ENCODE peak calls at places on chromosomes 13 and 19, in seven cellular contexts. B is fibroblast of pulmonary artery, W is upper lobe of right lung, H is ascending aorta, Q is HepG2, E is ovary, X is Calu3. V is an unnamed sample.
A peak's percentile ranks its signal among the peaks of the same experiment; 100 is the strongest.

GRCh38 chr13:23715092-23715761 is 145.0 kb downstream of the TNFRSF19 start:
- DNase-seq in B (no peak), W (no peak), H (no peak), Q (peak; percentile 28), E (no peak), X (no peak), V (no peak)

GRCh38 chr13:42751693-42752092 is 29.7 kb upstream of the FAM216B start:
- DNase-seq in B (no peak), W (no peak), H (no peak), Q (no peak), E (no peak), X (no peak), V (no peak)

GRCh38 chr19:38658462-38659306 is 11.2 kb downstream of the ACTN4 start:
- DNase-seq in B (peak; percentile 100), W (no peak), H (peak; percentile 87), Q (peak; percentile 95), E (peak; percentile 62), X (peak; percentile 84), V (peak; percentile 98)

GRCh38 chr19:22503524-22503923 is 81.4 kb upstream of the ZNF98 start:
- DNase-seq in B (no peak), W (peak; percentile 10), H (no peak), Q (no peak), E (no peak), X (no peak), V (no peak)

GRCh38 chr13:42548731-42549554 is 25.0 kb upstream of the TNFSF11 start:
- DNase-seq in B (peak; percentile 45), W (no peak), H (peak; percentile 66), Q (no peak), E (no peak), X (no peak), V (no peak)

GRCh38 chr19:30516586-30516985 is 144.4 kb downstream of the ZNF536 start:
- DNase-seq in B (no peak), W (no peak), H (no peak), Q (no peak), E (no peak), X (no peak), V (no peak)

GRCh38 chr19:43524922-43525835 is 1.8 kb downstream of the ETHE1 start:
- DNase-seq in B (peak; percentile 64), W (peak; percentile 85), H (peak; percentile 74), Q (peak; percentile 87), E (peak; percentile 38), X (peak; percentile 83), V (peak; percentile 80)

GRCh38 chr13:24107955-24108614 is 52.4 kb upstream of the SPATA13 start:
- DNase-seq in B (no peak), W (peak; percentile 17), H (no peak), Q (no peak), E (no peak), X (no peak), V (no peak)

GRCh38 chr13:21526707-21527454 is 67.8 kb upstream of the ZDHHC20 start:
- DNase-seq in B (no peak), W (no peak), H (no peak), Q (peak; percentile 89), E (no peak), X (no peak), V (no peak)

GRCh38 chr13:50909605-50910482 is at the start of gene RNASEH2B:
- DNase-seq in B (peak; percentile 62), W (peak; percentile 90), H (peak; percentile 78), Q (peak; percentile 58), E (peak; percentile 61), X (peak; percentile 73), V (peak; percentile 71)

GRCh38 chr13:44648392-44649117 is 72.4 kb upstream of the TSC22D1 start:
- DNase-seq in B (peak; percentile 31), W (no peak), H (no peak), Q (peak; percentile 45), E (no peak), X (no peak), V (no peak)
- TF ChIP-seq CTCF in B (peak; percentile 41), W (peak; percentile 38), H (no peak), Q (peak; percentile 41), E (no peak), X (peak; percentile 23), V (peak; percentile 42)

GRCh38 chr19:48418317-48419064 is 25.0 kb downstream of the GRIN2D start:
- DNase-seq in B (no peak), W (no peak), H (no peak), Q (no peak), E (no peak), X (no peak), V (no peak)
- TF ChIP-seq CTCF in B (no peak), W (no peak), H (no peak), Q (no peak), E (no peak), X (no peak), V (no peak)

GRCh38 chr19:48194041-48194871 is 23.8 kb downstream of the ZSWIM9 start:
- DNase-seq in B (peak; percentile 28), W (no peak), H (peak; percentile 60), Q (peak; percentile 18), E (no peak), X (peak; percentile 20), V (no peak)
- TF ChIP-seq CTCF in B (peak; percentile 53), W (peak; percentile 41), H (peak; percentile 42), Q (peak; percentile 60), E (no peak), X (peak; percentile 60), V (peak; percentile 65)

DNA sequence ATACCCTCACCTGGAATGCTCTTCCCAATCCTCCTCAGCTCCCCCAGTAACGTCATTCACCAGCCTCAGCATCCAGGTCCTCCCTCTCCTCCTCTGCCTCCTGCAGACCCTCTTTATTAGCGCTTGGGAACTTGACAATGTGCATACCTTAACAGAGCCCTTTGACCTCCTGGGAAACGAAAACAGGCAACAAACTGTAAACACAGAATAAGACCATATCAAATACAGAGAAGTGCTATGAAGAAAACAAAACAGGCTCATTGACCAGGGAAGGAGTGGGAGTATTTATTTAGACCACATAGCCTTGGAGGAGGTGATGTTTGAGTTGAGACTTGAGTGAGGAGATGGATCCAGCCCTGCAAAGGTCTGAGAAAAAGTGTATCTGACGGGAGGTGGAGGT is 107.9 kb upstream of the SLC7A1 start:
- DNase-seq in B (no peak), W (no peak), H (no peak), Q (no peak), E (no peak), X (no peak), V (no peak)
- TF ChIP-seq CTCF in B (no peak), W (no peak), H (no peak), Q (no peak), E (no peak), X (no peak), V (no peak)

GRCh38 chr13:72638059-72638815 is 89.2 kb downstream of the MZT1 start:
- DNase-seq in B (no peak), W (no peak), H (no peak), Q (no peak), E (no peak), X (no peak), V (no peak)

GRCh38 chr13:72648513-72649065 is 78.8 kb downstream of the MZT1 start:
- DNase-seq in B (no peak), W (no peak), H (no peak), Q (no peak), E (no peak), X (no peak), V (no peak)

GRCh38 chr13:72645521-72645920 is 81.9 kb downstream of the MZT1 start:
- DNase-seq in B (no peak), W (no peak), H (no peak), Q (no peak), E (no peak), X (no peak), V (no peak)

GRCh38 chr13:72639377-72639776 is 88.1 kb downstream of the MZT1 start:
- DNase-seq in B (no peak), W (no peak), H (no peak), Q (no peak), E (no peak), X (no peak), V (no peak)

DNA sequence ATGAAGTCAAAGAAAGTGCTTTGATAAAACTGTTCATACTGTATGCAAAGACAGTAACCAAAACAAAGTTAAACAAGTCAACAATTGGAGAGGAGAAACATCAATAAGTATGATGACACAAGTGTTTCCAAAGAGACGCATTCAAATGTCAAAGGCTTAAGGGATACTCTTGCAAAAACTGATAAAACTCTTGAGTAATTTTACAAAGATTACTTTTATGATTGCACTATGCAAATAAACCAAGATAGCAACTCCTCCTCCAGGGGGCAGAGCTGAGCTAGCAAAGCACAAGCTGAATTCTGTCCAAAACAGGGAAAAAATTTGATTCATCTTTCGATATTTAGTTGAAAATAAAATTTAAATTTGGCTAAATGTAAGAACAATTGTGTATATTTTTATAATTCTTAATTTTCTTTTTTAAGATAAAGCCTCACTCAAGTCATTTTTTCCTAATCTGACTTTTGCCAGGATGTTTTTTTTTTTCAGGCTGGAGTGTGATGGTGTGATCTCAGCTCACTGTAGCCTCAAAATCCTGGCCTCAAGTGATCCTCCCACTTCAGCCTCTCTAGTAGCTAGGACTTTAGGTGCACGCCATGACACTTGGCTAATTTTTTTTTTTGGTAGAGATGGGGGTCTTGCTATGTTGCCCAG is 84.0 kb downstream of the MZT1 start:
- DNase-seq in B (peak; percentile 70), W (no peak), H (no peak), Q (peak; percentile 41), E (no peak), X (peak; percentile 35), V (peak; percentile 29)
- TF ChIP-seq CTCF in B (peak; percentile 92), W (peak; percentile 73), H (peak; percentile 24), Q (peak; percentile 26), E (no peak), X (no peak), V (peak; percentile 71)

DNA sequence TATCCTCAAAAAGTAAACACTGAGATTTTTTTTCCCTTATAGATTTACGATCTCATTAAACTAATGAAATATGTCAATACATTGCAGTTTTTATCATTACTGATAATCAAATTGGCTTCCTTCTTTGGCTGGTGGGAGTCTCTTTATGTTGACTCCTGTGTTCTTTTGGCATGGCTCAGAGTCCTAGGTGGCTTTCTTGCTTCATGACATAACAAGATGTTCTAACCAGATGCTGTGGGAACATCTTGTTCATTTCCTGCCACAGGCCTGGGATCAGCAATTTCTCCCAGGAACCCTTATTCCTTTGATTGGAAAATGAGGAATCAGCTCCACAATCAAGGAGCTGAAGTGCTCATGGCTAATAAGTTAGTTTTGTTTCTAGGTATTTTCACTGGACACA is 13.2 kb upstream of the CYP4F22 start:
- DNase-seq in B (no peak), W (no peak), H (no peak), Q (no peak), E (no peak), X (no peak), V (no peak)
- TF ChIP-seq CTCF in B (no peak), W (no peak), H (no peak), Q (no peak), E (no peak), X (no peak), V (no peak)

DNA sequence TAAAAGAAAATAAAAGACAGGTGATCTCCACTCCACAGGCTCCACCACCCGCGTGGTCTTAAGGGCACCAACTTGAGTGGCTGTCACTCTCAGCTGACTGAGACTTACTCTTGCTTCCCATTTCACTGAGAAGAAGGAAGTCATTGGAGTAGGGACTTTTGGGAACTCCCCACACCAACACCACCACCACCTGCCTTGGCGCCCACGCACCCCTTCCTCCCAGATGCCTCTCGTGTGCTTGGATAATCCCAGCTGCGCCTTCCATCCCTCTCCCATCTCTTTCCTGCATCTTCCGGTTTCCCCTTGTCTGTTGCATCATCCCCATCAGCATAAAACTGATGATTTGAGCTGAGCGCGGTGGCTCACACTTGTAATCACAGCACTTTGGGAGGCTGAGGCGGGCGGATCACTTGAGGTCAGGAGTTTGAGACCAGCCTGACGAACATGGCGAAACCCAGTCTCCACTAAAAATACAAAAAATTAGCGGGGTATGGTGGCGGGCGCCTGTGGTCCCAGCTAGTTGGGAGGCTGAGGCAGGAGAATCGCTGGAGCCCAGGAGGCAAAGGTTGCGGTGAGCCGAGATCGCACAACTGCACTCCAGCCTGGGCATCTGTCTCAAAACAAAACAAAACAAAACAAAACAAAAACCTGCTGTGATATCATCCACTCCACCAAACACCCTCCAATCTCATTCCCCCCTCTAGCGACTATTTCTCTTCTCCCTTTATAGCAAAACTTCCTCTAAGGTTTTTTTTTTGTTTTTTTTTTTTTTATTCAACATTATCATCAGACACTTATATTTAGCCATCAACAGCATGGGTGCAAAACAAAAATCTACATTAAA is 25.5 kb downstream of the AP2S1 start:
- DNase-seq in B (peak; percentile 18), W (peak; percentile 80), H (no peak), Q (no peak), E (no peak), X (no peak), V (no peak)
- TF ChIP-seq CTCF in B (no peak), W (peak; percentile 9), H (no peak), Q (no peak), E (no peak), X (no peak), V (peak; percentile 31)